ENCODE peak calls at places on chromosomes 3 and 15, in six cellular contexts. D is fibroblast of mammary gland, F is fibroblast of lung, I is OCI-LY7, J is Peyer's patch, G is tibial nerve. L is an unnamed sample.

GRCh38 chr3:132187746-132188145 is 129.5 kb upstream of the ACP3 start:
- DNase-seq in D (no peak), J (no peak), F (no peak), G (no peak), I (no peak), L (no peak)

GRCh38 chr3:11238880-11239279 is 33.3 kb upstream of the ATG7 start:
- DNase-seq in D (peak; percentile 93), J (no peak), F (peak; percentile 99), I (no peak), G (no peak), L (no peak)

GRCh38 chr3:171747223-171747920 is 62.9 kb downstream of the PLD1 start:
- DNase-seq in J (no peak), D (peak; percentile 30), I (no peak), F (no peak), G (no peak), L (no peak)

GRCh38 chr3:11637901-11638668 is 5.6 kb downstream of the VGLL4 start:
- DNase-seq in J (no peak), I (no peak), D (peak; percentile 86), F (no peak), G (no peak), L (no peak)

GRCh38 chr3:135473449-135473848 is 492.1 kb upstream of the PPP2R3A start:
- DNase-seq in J (no peak), G (no peak), F (no peak), I (no peak), D (no peak), L (no peak)

GRCh38 chr3:170419301-170420087 is 826 bp downstream of the CLDN11 start:
- DNase-seq in J (no peak), F (peak; percentile 54), G (no peak), I (no peak), D (peak; percentile 40), L (no peak)

GRCh38 chr3:186974824-186975281 is 44.5 kb downstream of the ST6GAL1 start:
- DNase-seq in G (no peak), J (no peak), I (no peak), F (no peak), D (no peak), L (no peak)

GRCh38 chr15:67794832-67795574 is 30.3 kb upstream of the SKOR1 start:
- DNase-seq in F (no peak), J (no peak), I (no peak), D (no peak), G (no peak), L (peak; percentile 6)

GRCh38 chr3:43405888-43406636 is 119.7 kb downstream of the SNRK start:
- DNase-seq in G (no peak), J (no peak), D (peak; percentile 73), I (no peak), F (peak; percentile 83), L (no peak)

GRCh38 chr3:132245547-132245946 is 71.7 kb upstream of the ACP3 start:
- DNase-seq in G (no peak), F (peak; percentile 51), J (no peak), D (peak; percentile 58), I (no peak), L (no peak)

GRCh38 chr3:112365636-112366035 is 32.7 kb downstream of the CD200 start:
- DNase-seq in J (no peak), F (peak; percentile 60), D (no peak), G (no peak), I (no peak), L (no peak)

GRCh38 chr15:60840703-60841411 is 361.9 kb upstream of the ICE2 start:
- DNase-seq in I (no peak), G (no peak), F (no peak), J (peak; percentile 21), D (no peak), L (peak; percentile 77)

GRCh38 chr15:73716417-73716816 is 32.2 kb downstream of the CD276 start:
- DNase-seq in G (no peak), J (no peak), F (no peak), I (no peak), D (no peak), L (no peak)

GRCh38 chr3:150410311-150411105 is 2.4 kb downstream of the TSC22D2 start:
- DNase-seq in D (no peak), J (peak; percentile 17), I (peak; percentile 55), G (no peak), F (peak; percentile 36), L (peak; percentile 21)

GRCh38 chr15:28101201-28101600 is 2.1 kb upstream of the OCA2 start:
- DNase-seq in G (no peak), D (no peak), F (no peak), I (no peak), J (peak; percentile 1), L (no peak)

GRCh38 chr15:28098766-28099554 is at the start of gene OCA2:
- DNase-seq in D (no peak), G (no peak), I (no peak), F (peak; percentile 50), J (peak; percentile 25), L (peak; percentile 56)

GRCh38 chr15:28100516-28101195 is 1.5 kb upstream of the OCA2 start:
- DNase-seq in I (no peak), D (no peak), F (no peak), G (no peak), J (peak; percentile 11), L (no peak)

GRCh38 chr15:28098360-28098765 is 752 bp downstream of the OCA2 start:
- DNase-seq in G (no peak), I (no peak), J (peak; percentile 8), F (no peak), D (no peak), L (no peak)

DNA sequence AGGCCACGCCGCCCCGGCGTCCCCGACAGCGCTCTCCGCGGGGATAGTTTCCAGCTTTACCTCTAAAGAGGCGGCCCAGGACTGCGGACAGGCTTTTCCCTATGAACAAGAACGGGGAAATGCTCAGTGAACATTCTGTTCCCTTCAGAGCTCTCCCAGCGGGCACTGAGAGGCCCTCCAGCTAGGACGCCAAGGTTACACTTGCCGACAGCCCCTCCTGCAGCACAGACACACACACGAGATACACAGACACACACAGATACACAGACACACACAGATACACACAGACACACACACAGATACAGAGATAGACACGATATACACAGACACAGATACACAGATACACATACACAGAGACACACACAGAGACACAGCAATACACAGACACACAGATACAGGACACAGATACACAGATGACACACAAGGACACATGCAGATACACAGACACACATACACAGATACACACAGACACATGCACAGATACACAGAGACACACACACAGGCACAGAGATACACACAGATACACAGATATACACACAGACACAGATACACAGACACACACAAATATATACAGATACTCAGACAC is 533 bp upstream of the OCA2 start:
- DNase-seq in J (no peak), G (no peak), D (no peak), F (no peak), I (no peak), L (no peak)
- H3K4me3 ChIP-seq in J (no peak overlapping the region), G (no peak overlapping the region), D (no peak overlapping the region), F (no peak overlapping the region), I (no peak overlapping the region), L (no peak overlapping the region)

DNA sequence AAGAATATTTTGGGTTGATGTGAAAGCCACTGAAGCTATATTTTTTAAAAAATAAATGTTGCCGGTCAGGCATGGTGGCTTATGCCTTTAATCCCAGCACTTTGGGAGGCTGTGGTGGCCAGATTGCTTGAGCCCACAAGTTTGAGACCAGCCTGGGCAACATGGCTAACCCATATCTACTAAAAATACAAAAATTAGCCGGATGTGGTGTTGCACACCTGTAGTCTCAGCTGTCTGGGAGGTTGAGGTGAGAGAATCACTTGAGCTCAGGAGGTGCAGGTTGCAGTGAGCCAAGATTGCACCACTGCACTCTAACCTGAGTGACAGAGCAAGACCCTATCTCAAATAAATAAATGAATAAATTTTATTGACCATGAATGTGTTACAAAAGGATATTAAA is 39.6 kb downstream of the GOLM2 start:
- DNase-seq in G (no peak), D (no peak), F (no peak), J (no peak), I (peak; percentile 45), L (no peak)
- H3K4me3 ChIP-seq in G (no peak overlapping the region), D (no peak overlapping the region), F (no peak overlapping the region), J (no peak overlapping the region), I (no peak overlapping the region), L (no peak overlapping the region)

GRCh38 chr3:41159581-41160189 is 39.6 kb upstream of the CTNNB1 start:
- DNase-seq in D (no peak), I (no peak), F (no peak), G (no peak), J (no peak), L (no peak)
- H3K4me3 ChIP-seq in D (no peak overlapping the region), I (no peak overlapping the region), F (no peak overlapping the region), G (no peak overlapping the region), J (no peak overlapping the region), L (no peak overlapping the region)

GRCh38 chr3:58011580-58011979 is 3.4 kb downstream of the FLNB start:
- DNase-seq in J (no peak), F (no peak), D (no peak), G (no peak), I (no peak), L (no peak)
- H3K4me3 ChIP-seq in J (no peak overlapping the region), F (no peak overlapping the region), D (no peak overlapping the region), G (peak overlapping the region; percentile 100), I (no peak overlapping the region), L (no peak overlapping the region)

GRCh38 chr3:194368918-194369317 is 625 bp downstream of the LRRC15 start:
- DNase-seq in F (no peak), J (no peak), I (no peak), G (no peak), D (no peak), L (peak; percentile 29)

GRCh38 chr3:194370753-194371152 is 1.2 kb upstream of the LRRC15 start:
- DNase-seq in G (no peak), J (no peak), I (no peak), D (no peak), F (peak; percentile 21), L (no peak)

GRCh38 chr3:194373028-194373427 is 3.5 kb upstream of the LRRC15 start:
- DNase-seq in I (no peak), D (no peak), F (no peak), J (no peak), G (no peak), L (no peak)

GRCh38 chr3:194367992-194368841 is 1.3 kb downstream of the LRRC15 start:
- DNase-seq in G (no peak), I (peak; percentile 31), F (peak; percentile 57), D (peak; percentile 78), J (no peak), L (no peak)

GRCh38 chr3:194369522-194370279 is at the start of gene LRRC15:
- DNase-seq in G (no peak), D (peak; percentile 39), J (no peak), I (no peak), F (peak; percentile 78), L (no peak)
- H3K4me3 ChIP-seq in G (no peak within 1 kb of the TSS), D (no peak within 1 kb of the TSS), J (no peak within 1 kb of the TSS), I (no peak within 1 kb of the TSS), F (no peak within 1 kb of the TSS), L (no peak within 1 kb of the TSS)

L was measured in CD8-positive, alpha-beta memory T cell.